ENCODE peak calls at places on chromosomes 7 and 10, in seven cellular contexts. M is lower lobe of right lung, Q is mesothelial cell of epicardium, S is progenitor cell of endocrine pancreas, B is PC-9, N is NCI-H1417, K is H9. A is an unnamed sample.

GRCh38 chr10:8712653-8713052 is 658.2 kb downstream of the GATA3 start:
- DNase-seq in M (no peak), Q (no peak), S (no peak), B (no peak), N (no peak), K (no peak), A (no peak)

GRCh38 chr10:24951201-24952145 is 933 bp downstream of the PRTFDC1 start:
- DNase-seq in M (peak; percentile 46), Q (no peak), S (no peak), B (no peak), N (peak; percentile 2), K (peak; percentile 87), A (peak; percentile 61)

GRCh38 chr7:27158436-27159277 is 2.2 kb upstream of the HOXA7 start:
- DNase-seq in M (no peak), Q (no peak), S (no peak), B (no peak), N (no peak), K (peak; percentile 28), A (no peak)

GRCh38 chr10:44183667-44184632 is 200.9 kb downstream of the CXCL12 start:
- DNase-seq in M (no peak), Q (no peak), S (no peak), B (no peak), N (no peak), K (no peak), A (no peak)

GRCh38 chr10:58264780-58265179 is 2.9 kb downstream of the IPMK start:
- DNase-seq in M (no peak), Q (no peak), S (no peak), B (no peak), N (no peak), K (no peak), A (peak; percentile 14)

GRCh38 chr10:34384363-34384762 is 430.7 kb downstream of the PARD3 start:
- DNase-seq in M (no peak), Q (no peak), S (no peak), B (no peak), N (peak; percentile 2), K (no peak), A (no peak)

GRCh38 chr10:104139221-104139620 is 17.2 kb downstream of the SFR1 start:
- DNase-seq in M (no peak), Q (no peak), S (no peak), B (no peak), N (no peak), K (no peak), A (peak; percentile 5)

GRCh38 chr7:2721842-2722241 is 33.8 kb downstream of the AMZ1 start:
- DNase-seq in M (peak; percentile 35), Q (no peak), S (no peak), B (no peak), N (no peak), K (no peak), A (no peak)

GRCh38 chr10:94043431-94043990 is 49.8 kb downstream of the PLCE1 start:
- DNase-seq in M (no peak), Q (no peak), S (no peak), B (no peak), N (no peak), K (no peak), A (no peak)

GRCh38 chr10:52701647-52702046 is 70.9 kb downstream of the MBL2 start:
- DNase-seq in M (no peak), Q (no peak), S (no peak), B (no peak), N (no peak), K (no peak), A (peak; percentile 12)

GRCh38 chr7:156820445-156821063 is 72.4 kb downstream of the LMBR1 start:
- DNase-seq in M (no peak), Q (no peak), S (no peak), B (no peak), N (no peak), K (peak; percentile 38), A (peak; percentile 23)

GRCh38 chr10:11756766-11757315 is 14.7 kb downstream of the ECHDC3 start:
- DNase-seq in M (no peak), Q (no peak), S (no peak), B (no peak), N (no peak), K (no peak), A (peak; percentile 64)

A was measured in DMS53.